ENCODE peak calls at places on chromosomes 16 and 17, in four cellular contexts. E, K, C and L are unnamed samples.

GRCh38 chr17:20095366-20096080 is 86.4 kb downstream of the SPECC1 start:
- DNase-seq in E (peak; percentile 80), K (peak; percentile 82), C (no peak), L (peak; percentile 5)

GRCh38 chr16:74862743-74863244 is 88.2 kb upstream of the FA2H start:
- DNase-seq in E (no peak), K (no peak), C (no peak), L (peak; percentile 5)

GRCh38 chr16:6016530-6017184 is 919.1 kb upstream of the EEF2KMT start:
- DNase-seq in E (no peak), K (no peak), C (no peak), L (peak; percentile 2)

GRCh38 chr16:87809150-87809902 is 43.5 kb upstream of the KLHDC4 start:
- DNase-seq in E (no peak), K (no peak), C (no peak), L (no peak)

GRCh38 chr17:8158267-8159031 is 4.3 kb downstream of the VAMP2 start:
- DNase-seq in E (peak; percentile 91), K (peak; percentile 93), C (peak; percentile 76), L (no peak)

GRCh38 chr16:70691223-70692129 is 5.6 kb upstream of the MTSS2 start:
- DNase-seq in E (peak; percentile 80), K (peak; percentile 88), C (peak; percentile 82), L (no peak)

GRCh38 chr17:43327421-43327820 is 71.4 kb upstream of the ARL4D start:
- DNase-seq in E (no peak), K (no peak), C (no peak), L (no peak)

GRCh38 chr17:40480501-40481003 is 20.9 kb downstream of the TNS4 start:
- DNase-seq in E (no peak), K (no peak), C (no peak), L (no peak)

GRCh38 chr16:79599256-79599836 is 1.2 kb downstream of the MAF start:
- DNase-seq in E (peak; percentile 32), K (peak; percentile 11), C (no peak), L (no peak)

GRCh38 chr17:70119545-70119944 is 44.5 kb downstream of the KCNJ16 start:
- DNase-seq in E (no peak), K (no peak), C (no peak), L (no peak)

GRCh38 chr17:18916816-18917496 is 35.0 kb upstream of the SLC5A10 start:
- DNase-seq in E (no peak), K (no peak), C (no peak), L (no peak)

GRCh38 chr17:79993390-79994221 is 42.1 kb downstream of the TBC1D16 start:
- DNase-seq in E (peak; percentile 78), K (peak; percentile 70), C (peak; percentile 16), L (peak; percentile 28)

GRCh38 chr16:70657956-70658355 is 11.6 kb downstream of the IL34 start:
- DNase-seq in E (no peak), K (no peak), C (no peak), L (no peak)

GRCh38 chr17:38960402-38960801 is 6.8 kb downstream of the FBXO47 start:
- DNase-seq in E (no peak), K (no peak), C (no peak), L (no peak)

GRCh38 chr16:11583171-11583570 is 3.5 kb downstream of the LITAF start:
- DNase-seq in E (no peak), K (no peak), C (no peak), L (no peak)

GRCh38 chr16:67857547-67858233 is 10.2 kb upstream of the CENPT start:
- DNase-seq in E (peak; percentile 69), K (peak; percentile 79), C (peak; percentile 35), L (peak; percentile 92)

GRCh38 chr16:64051826-64052225 is 1070.0 kb downstream of the CDH11 start:
- DNase-seq in E (no peak), K (no peak), C (no peak), L (no peak)

GRCh38 chr16:59684911-59685310 is 950.8 kb upstream of the GOT2 start:
- DNase-seq in E (no peak), K (no peak), C (no peak), L (no peak)

GRCh38 chr16:4767872-4768548 is 1.0 kb upstream of the ZNF500 start:
- DNase-seq in E (no peak), K (no peak), C (no peak), L (no peak)

GRCh38 chr16:61900482-61900881 is 135.8 kb downstream of the CDH8 start:
- DNase-seq in E (no peak), K (no peak), C (no peak), L (no peak)

GRCh38 chr16:10202650-10203049 is 20.4 kb upstream of the GRIN2A start:
- DNase-seq in E (no peak), K (no peak), C (no peak), L (no peak)

GRCh38 chr17:63178530-63178929 is 212.5 kb downstream of the TANC2 start:
- DNase-seq in E (no peak), K (no peak), C (no peak), L (no peak)

GRCh38 chr17:16117149-16117548 is 98.2 kb downstream of the NCOR1 start:
- DNase-seq in E (no peak), K (no peak), C (no peak), L (no peak)

GRCh38 chr16:21026846-21027245 is 123.8 kb downstream of the DNAH3 start:
- DNase-seq in E (no peak), K (no peak), C (no peak), L (no peak)

GRCh38 chr17:27284811-27285415 is 9.0 kb upstream of the WSB1 start:
- DNase-seq in E (no peak), K (no peak), C (no peak), L (no peak)

GRCh38 chr16:7140899-7141298 is 191.7 kb upstream of the RBFOX1 start:
- DNase-seq in E (no peak), K (no peak), C (no peak), L (peak; percentile 0)

GRCh38 chr16:57150682-57151330 is 35.0 kb downstream of the PSME3IP1 start:
- DNase-seq in E (no peak), K (no peak), C (no peak), L (no peak)

GRCh38 chr16:80024443-80024842 is 423.9 kb upstream of the MAF start:
- DNase-seq in E (no peak), K (no peak), C (no peak), L (no peak)

GRCh38 chr17:81393684-81394376 is 1.4 kb upstream of the BAHCC1 start:
- DNase-seq in E (peak; percentile 100), K (peak; percentile 100), C (peak; percentile 99), L (peak; percentile 95)

GRCh38 chr17:77461277-77462057 is 320.7 kb downstream of the SEC14L1 start:
- DNase-seq in E (no peak), K (no peak), C (no peak), L (no peak)

GRCh38 chr17:82400830-82401229 is 17.3 kb upstream of the HEXD start:
- DNase-seq in E (peak; percentile 51), K (no peak), C (no peak), L (no peak)

GRCh38 chr16:83813818-83814653 is 6.3 kb downstream of the HSBP1 start:
- DNase-seq in E (no peak), K (peak; percentile 31), C (no peak), L (no peak)
- H3K4me3 ChIP-seq in E (no peak overlapping the region), K (no peak overlapping the region), C (no peak overlapping the region), L (no peak overlapping the region)

DNA sequence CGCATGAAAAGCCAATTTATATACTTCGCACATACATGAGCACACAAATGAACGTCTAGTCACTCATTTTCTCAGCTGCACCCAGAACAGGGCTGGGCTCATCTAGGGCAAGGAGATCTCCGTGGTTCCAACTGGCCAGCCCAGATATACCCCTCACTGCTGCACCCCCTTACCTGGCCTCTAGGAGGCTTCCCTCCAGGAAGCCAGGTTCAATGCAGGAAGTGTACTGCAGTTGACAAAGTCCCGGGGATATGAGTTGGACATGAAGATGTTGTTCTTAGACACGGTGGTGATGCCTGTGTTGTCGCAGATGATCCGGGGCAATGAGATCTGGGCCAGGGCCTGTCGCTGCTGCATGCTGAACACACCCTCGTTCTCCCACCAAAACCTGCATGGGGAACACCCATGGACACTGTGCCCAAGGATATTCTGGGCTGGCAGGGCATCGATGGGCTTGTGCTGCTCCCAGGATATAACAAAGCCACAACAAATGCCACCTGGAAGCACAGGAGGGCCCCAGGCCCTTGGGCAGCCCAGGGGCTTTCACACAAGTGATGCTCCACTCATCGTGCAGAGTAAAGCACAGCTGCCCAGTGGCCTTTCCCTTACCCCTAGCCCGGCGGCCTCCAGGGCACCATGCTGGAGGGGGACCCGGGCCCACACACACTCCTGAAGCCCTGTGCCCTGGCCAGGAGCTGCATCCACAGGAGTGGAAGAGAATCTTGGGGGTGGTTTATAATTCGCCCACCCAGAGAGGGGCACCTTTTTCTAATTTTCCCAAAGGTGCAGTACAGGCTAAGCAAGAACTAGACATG is 10.1 kb downstream of the MPO start:
- DNase-seq in E (no peak), K (no peak), C (no peak), L (no peak)
- TF ChIP-seq CTCF in E (no peak), K (no peak), C (no peak), L (peak; percentile 10)

GRCh38 chr17:61837175-61838051 is 25.9 kb downstream of the BRIP1 start:
- DNase-seq in E (peak; percentile 43), K (peak; percentile 24), C (no peak), L (peak; percentile 23)

GRCh38 chr17:61836266-61837174 is 26.8 kb downstream of the BRIP1 start:
- DNase-seq in E (no peak), K (no peak), C (no peak), L (no peak)

GRCh38 chr17:61843435-61843834 is 19.9 kb downstream of the BRIP1 start:
- DNase-seq in E (no peak), K (no peak), C (no peak), L (no peak)

GRCh38 chr17:61842899-61843298 is 20.4 kb downstream of the BRIP1 start:
- DNase-seq in E (no peak), K (no peak), C (no peak), L (no peak)

DNA sequence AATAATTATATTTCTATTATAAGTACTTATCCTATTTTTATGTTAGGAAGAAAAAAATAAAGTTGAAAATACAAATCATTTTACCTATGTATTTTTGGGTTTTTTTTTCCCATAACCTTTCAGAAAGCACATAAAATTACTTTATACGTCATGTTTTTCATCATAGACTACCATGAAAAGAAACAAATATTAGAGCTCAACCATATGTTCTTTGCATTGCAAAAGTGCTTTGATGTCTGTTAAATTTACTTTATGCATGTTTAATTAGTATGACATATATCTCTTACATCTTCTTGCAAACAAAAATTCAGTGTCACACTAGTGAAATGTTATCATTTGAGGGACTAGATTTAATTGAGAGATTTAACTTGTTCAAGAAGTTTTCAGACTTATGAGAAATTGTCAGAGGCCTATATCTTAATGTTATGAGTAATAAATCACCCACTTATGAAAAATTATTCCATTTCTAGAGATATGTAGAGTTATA is 24.0 kb downstream of the BRIP1 start:
- DNase-seq in E (no peak), K (no peak), C (no peak), L (no peak)
- H3K36me3 ChIP-seq in E (no peaks in the 10 kb centered on the region), K (no peaks in the 10 kb centered on the region), C (no peaks in the 10 kb centered on the region), L (no peaks in the 10 kb centered on the region)

GRCh38 chr16:60740033-60740696 is 1296.1 kb downstream of the CDH8 start:
- DNase-seq in E (no peak), K (no peak), C (no peak), L (no peak)

GRCh38 chr16:60748366-60748765 is 1287.9 kb downstream of the CDH8 start:
- DNase-seq in E (no peak), K (no peak), C (no peak), L (no peak)

GRCh38 chr16:60741810-60742209 is 1294.4 kb downstream of the CDH8 start:
- DNase-seq in E (no peak), K (no peak), C (no peak), L (no peak)

DNA sequence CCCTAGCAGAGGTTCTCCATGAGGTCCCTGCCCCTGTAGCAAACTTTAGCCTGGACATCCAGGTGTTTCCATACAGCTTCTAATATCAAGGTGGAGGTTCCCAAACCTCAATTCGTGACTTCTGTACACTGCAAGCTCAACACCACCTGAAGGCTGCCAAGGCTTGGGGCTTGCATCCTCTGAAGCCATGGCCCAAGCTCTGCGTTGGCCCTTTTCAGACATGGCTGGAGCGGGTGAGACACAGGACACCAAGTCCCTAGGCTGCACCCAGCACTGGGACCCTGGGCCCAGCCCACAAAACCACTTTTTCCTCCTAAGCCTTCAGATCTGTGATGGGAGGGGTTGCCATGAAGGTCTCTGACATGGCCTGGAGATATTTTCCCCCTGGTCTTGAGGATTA is 1292.0 kb downstream of the CDH8 start:
- DNase-seq in E (no peak), K (no peak), C (no peak), L (no peak)
- H3K4me3 ChIP-seq in E (no peak overlapping the region), K (no peak overlapping the region), C (no peak overlapping the region), L (no peak overlapping the region)